ENCODE peak calls at places on chromosomes 11 and 22, in four cellular contexts. G is astrocyte of the cerebellum, C is islet precursor cell, D is osteocyte. B is an unnamed sample.

GRCh38 chr22:31093090-31093850 is 12.2 kb downstream of the SMTN start:
- DNase-seq in G (no peak), C (peak), D (no peak), B (peak)

GRCh38 chr11:125345706-125346561 is 150.1 kb downstream of the FEZ1 start:
- DNase-seq in G (peak), C (peak), D (peak), B (peak)

GRCh38 chr22:30247561-30247960 is 1.0 kb upstream of the LIF start:
- DNase-seq in G (no peak), C (no peak), D (no peak), B (no peak)

GRCh38 chr22:23509571-23510302 is 70.4 kb downstream of the IGLL1 start:
- DNase-seq in G (peak), C (peak), D (no peak), B (peak)

GRCh38 chr11:76510060-76511047 is 65.5 kb downstream of the EMSY start:
- DNase-seq in G (peak), C (peak), D (no peak), B (no peak)

GRCh38 chr22:31626427-31627150 is 35.4 kb downstream of the PISD start:
- DNase-seq in G (no peak), C (no peak), D (no peak), B (no peak)

GRCh38 chr11:13667795-13668101 is 720 bp upstream of the FAR1 start:
- DNase-seq in G (no peak), C (no peak), D (no peak), B (peak)

GRCh38 chr22:32080904-32081303 is 37.8 kb downstream of the SLC5A1 start:
- DNase-seq in G (peak), C (peak), D (no peak), B (peak)

GRCh38 chr11:104547996-104548661 is 350.1 kb downstream of the CASP12 start:
- DNase-seq in G (no peak), C (no peak), D (no peak), B (no peak)

GRCh38 chr22:38802671-38803121 is 8.8 kb upstream of the DNAL4 start:
- DNase-seq in G (peak), C (no peak), D (no peak), B (peak)

GRCh38 chr11:61498767-61499341 is 9.7 kb upstream of the LRRC10B start:
- DNase-seq in G (no peak), C (peak), D (no peak), B (no peak)

GRCh38 chr11:76672431-76673163 is 2.0 kb upstream of the LRRC32 start:
- DNase-seq in G (no peak), C (no peak), D (no peak), B (no peak)

GRCh38 chr11:99739464-99740089 is 718.8 kb downstream of the CNTN5 start:
- DNase-seq in G (peak), C (no peak), D (no peak), B (peak)

GRCh38 chr11:110433393-110434333 is 3.9 kb downstream of the FDX1 start:
- DNase-seq in G (no peak), C (no peak), D (no peak), B (peak)

GRCh38 chr22:45785458-45785857 is 113.8 kb downstream of the ATXN10 start:
- DNase-seq in G (no peak), C (no peak), D (no peak), B (no peak)

GRCh38 chr11:19966435-19966834 is 193.8 kb downstream of the DBX1 start:
- DNase-seq in G (no peak), C (no peak), D (no peak), B (no peak)